ENCODE peak calls at places on chromosomes 2 and 18, in eight cellular contexts. C is activated CD4-positive, alpha-beta T cell treated with anti-CD3 and anti-CD28 coated beads for 48 hours; E is RWPE1; X is adrenal gland; K is ACHN; L is anterior cingulate cortex; I is COR-L47; Z is T follicular helper cell. B is an unnamed sample.
A peak's percentile ranks its signal among the peaks of the same experiment; 100 is the strongest.

GRCh38 chr2:234710587-234710986 is 213.7 kb upstream of the ARL4C start:
- DNase-seq in Z (no peak), I (no peak), K (no peak), C (no peak), E (no peak), X (no peak), L (no peak), B (no peak)

GRCh38 chr18:5097116-5097703 is 99.8 kb downstream of the AKAIN1 start:
- DNase-seq in I (no peak), Z (no peak), L (no peak), K (no peak), C (no peak), E (no peak), X (no peak), B (no peak)

GRCh38 chr18:60060578-60060977 is 160.8 kb downstream of the PMAIP1 start:
- DNase-seq in E (no peak), L (no peak), C (no peak), X (no peak), K (peak; percentile 50), I (no peak), Z (no peak), B (no peak)

GRCh38 chr18:12041561-12041960 is 52.1 kb upstream of the ANKRD62 start:
- DNase-seq in C (peak; percentile 32), K (peak; percentile 81), Z (no peak), X (peak; percentile 57), L (no peak), I (no peak), E (peak; percentile 31), B (peak; percentile 78)

GRCh38 chr18:14179306-14179705 is 47.1 kb upstream of the ZNF519 start:
- DNase-seq in C (peak; percentile 26), Z (no peak), X (no peak), L (no peak), E (no peak), I (no peak), K (no peak), B (no peak)

GRCh38 chr2:96330407-96330806 is 5.2 kb upstream of the NCAPH start:
- DNase-seq in C (no peak), E (peak; percentile 82), X (no peak), K (no peak), Z (no peak), L (no peak), I (no peak), B (no peak)

GRCh38 chr18:57210711-57211411 is 64.0 kb downstream of the BOD1L2 start:
- DNase-seq in C (no peak), X (no peak), K (no peak), E (peak; percentile 23), I (no peak), L (no peak), Z (no peak), B (no peak)

GRCh38 chr2:239602290-239603282 is 201.8 kb upstream of the HDAC4 start:
- DNase-seq in L (no peak), E (no peak), K (no peak), Z (no peak), C (no peak), I (no peak), X (no peak), B (no peak)

GRCh38 chr2:68745006-68745405 is 10.4 kb downstream of the ARHGAP25 start:
- DNase-seq in L (no peak), Z (no peak), C (peak; percentile 64), I (no peak), K (no peak), E (no peak), X (no peak), B (no peak)

GRCh38 chr2:26550276-26551015 is 72.5 kb upstream of the OTOF start:
- DNase-seq in L (no peak), I (peak; percentile 91), E (no peak), Z (no peak), K (no peak), X (no peak), C (no peak), B (no peak)

GRCh38 chr2:230865766-230866703 is 1.3 kb downstream of the ITM2C start:
- DNase-seq in C (no peak), X (no peak), I (peak; percentile 14), Z (no peak), K (no peak), E (no peak), L (peak; percentile 44), B (peak; percentile 72)

B was measured in hepatic stellate cell.